ENCODE peak calls at places on chromosomes 13 and 19, in five cellular contexts. O is A549, A is BE2C, B is HAP-1, G is left ventricle myocardium inferior. P is an unnamed sample.

GRCh38 chr13:49995535-49996165 is 1.2 kb upstream of the TRIM13 start:
- DNase-seq in O (no peak), A (no peak), B (no peak), G (no peak), P (no peak)

GRCh38 chr13:85093808-85094207 is 705.4 kb downstream of the SLITRK6 start:
- DNase-seq in O (no peak), A (peak), B (no peak), G (peak), P (no peak)

GRCh38 chr19:39506944-39507714 is 7.8 kb upstream of the SELENOV start:
- DNase-seq in O (peak), A (peak), B (peak), G (no peak), P (no peak)

GRCh38 chr19:31014668-31015067 is 334.6 kb downstream of the TSHZ3 start:
- DNase-seq in O (no peak), A (no peak), B (no peak), G (no peak), P (no peak)

GRCh38 chr19:5046339-5047039 is 77.6 kb downstream of the KDM4B start:
- DNase-seq in O (peak), A (no peak), B (no peak), G (no peak), P (no peak)

GRCh38 chr13:77800219-77800618 is 102.7 kb downstream of the SLAIN1 start:
- DNase-seq in O (no peak), A (no peak), B (no peak), G (no peak), P (no peak)

GRCh38 chr13:81779896-81780295 is 1439.0 kb upstream of the SPRY2 start:
- DNase-seq in O (no peak), A (peak), B (peak), G (no peak), P (peak)

GRCh38 chr13:48928781-48929430 is 46.8 kb upstream of the FNDC3A start:
- DNase-seq in O (no peak), A (no peak), B (no peak), G (no peak), P (no peak)

GRCh38 chr13:40503966-40504591 is 162.4 kb downstream of the FOXO1 start:
- DNase-seq in O (peak), A (no peak), B (no peak), G (no peak), P (no peak)

GRCh38 chr19:33803383-33803782 is 6.7 kb downstream of the KCTD15 start:
- DNase-seq in O (no peak), A (no peak), B (no peak), G (no peak), P (no peak)

GRCh38 chr13:65470781-65471180 is 1759.4 kb downstream of the PCDH9 start:
- DNase-seq in O (no peak), A (no peak), B (no peak), G (no peak), P (no peak)

GRCh38 chr13:50068508-50068907 is 53.3 kb downstream of the KCNRG start:
- DNase-seq in O (no peak), A (no peak), B (no peak), G (no peak), P (no peak)

GRCh38 chr19:49987159-49987698 is 26.3 kb upstream of the SIGLEC11 start:
- DNase-seq in O (peak), A (no peak), B (peak), G (peak), P (peak)

GRCh38 chr19:31348416-31349159 is 648 bp downstream of the TSHZ3 start:
- DNase-seq in O (no peak), A (no peak), B (no peak), G (peak), P (no peak)

GRCh38 chr19:40739030-40739839 is 11.0 kb downstream of the ACTMAP start:
- DNase-seq in O (no peak), A (no peak), B (no peak), G (no peak), P (no peak)

GRCh38 chr13:20297181-20297580 is 65.1 kb upstream of the GJB6 start:
- DNase-seq in O (no peak), A (no peak), B (no peak), G (no peak), P (no peak)

GRCh38 chr19:9808855-9809646 is 9.8 kb downstream of the FBXL12 start:
- DNase-seq in O (no peak), A (no peak), B (no peak), G (no peak), P (no peak)

GRCh38 chr13:35469781-35470380 is 6.6 kb downstream of the MAB21L1 start:
- DNase-seq in O (no peak), A (no peak), B (peak), G (no peak), P (no peak)

GRCh38 chr13:35474551-35474950 is 1.9 kb downstream of the MAB21L1 start:
- DNase-seq in O (no peak), A (no peak), B (no peak), G (no peak), P (no peak)

GRCh38 chr13:35470671-35471465 is 5.6 kb downstream of the MAB21L1 start:
- DNase-seq in O (no peak), A (peak), B (no peak), G (peak), P (no peak)

GRCh38 chr13:35471466-35472307 is 4.8 kb downstream of the MAB21L1 start:
- DNase-seq in O (no peak), A (peak), B (no peak), G (no peak), P (no peak)

GRCh38 chr13:35472308-35473008 is 4.0 kb downstream of the MAB21L1 start:
- DNase-seq in O (no peak), A (peak), B (no peak), G (no peak), P (no peak)
- H3K4me3 ChIP-seq in O (no peak), A (peak), B (no peak), G (peak), P (peak)

GRCh38 chr13:98200211-98200878 is 23.3 kb upstream of the RNF113B start:
- DNase-seq in O (no peak), A (no peak), B (no peak), G (no peak), P (no peak)
- H3K4me3 ChIP-seq in O (no peak), A (no peak), B (no peak), G (no peak), P (no peak)

GRCh38 chr13:43983373-43983772 is 103.7 kb downstream of the LACC1 start:
- DNase-seq in O (no peak), A (no peak), B (no peak), G (no peak), P (no peak)

GRCh38 chr13:43984292-43984691 is 104.6 kb downstream of the LACC1 start:
- DNase-seq in O (no peak), A (no peak), B (no peak), G (no peak), P (no peak)

GRCh38 chr13:43988302-43988701 is 108.6 kb downstream of the LACC1 start:
- DNase-seq in O (no peak), A (no peak), B (no peak), G (no peak), P (no peak)

GRCh38 chr13:43985437-43986051 is 105.8 kb downstream of the LACC1 start:
- DNase-seq in O (no peak), A (no peak), B (no peak), G (no peak), P (no peak)

DNA sequence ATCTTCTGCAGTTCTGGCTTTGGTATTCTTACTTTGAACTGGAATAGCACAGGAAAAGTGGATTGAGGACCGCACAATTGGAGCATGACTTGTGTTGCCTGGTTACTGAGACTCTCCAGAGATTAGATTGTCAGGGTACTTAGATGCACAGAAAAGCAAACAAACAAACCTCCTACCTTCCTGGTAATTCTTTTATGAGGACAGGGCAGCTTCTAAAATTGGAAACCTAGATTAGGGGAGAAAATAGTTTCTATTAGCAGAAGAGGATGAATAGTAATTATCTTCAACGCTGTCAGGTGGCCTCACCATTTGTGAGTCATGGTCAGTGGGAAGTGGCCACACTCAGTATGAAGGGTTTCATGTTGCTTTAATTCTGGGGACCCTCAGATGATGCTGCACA is 106.7 kb downstream of the LACC1 start:
- DNase-seq in O (no peak), A (no peak), B (peak), G (no peak), P (no peak)
- H3K4me3 ChIP-seq in O (no peak), A (no peak), B (no peak), G (no peak), P (no peak)

GRCh38 chr13:30736461-30736860 is 1.1 kb downstream of the ALOX5AP start:
- DNase-seq in O (no peak), A (no peak), B (no peak), G (no peak), P (no peak)

GRCh38 chr13:30737511-30738342 is 2.4 kb downstream of the ALOX5AP start:
- DNase-seq in O (no peak), A (no peak), B (no peak), G (no peak), P (no peak)

GRCh38 chr13:30738526-30738925 is 3.2 kb downstream of the ALOX5AP start:
- DNase-seq in O (no peak), A (no peak), B (no peak), G (no peak), P (no peak)

GRCh38 chr13:30735025-30735967 is at the start of gene ALOX5AP:
- DNase-seq in O (no peak), A (no peak), B (no peak), G (no peak), P (no peak)

GRCh38 chr13:30736921-30737320 is 1.6 kb downstream of the ALOX5AP start:
- DNase-seq in O (no peak), A (no peak), B (no peak), G (no peak), P (no peak)
- H3K4me3 ChIP-seq in O (no peak), A (no peak), B (no peak), G (peak), P (no peak)

DNA sequence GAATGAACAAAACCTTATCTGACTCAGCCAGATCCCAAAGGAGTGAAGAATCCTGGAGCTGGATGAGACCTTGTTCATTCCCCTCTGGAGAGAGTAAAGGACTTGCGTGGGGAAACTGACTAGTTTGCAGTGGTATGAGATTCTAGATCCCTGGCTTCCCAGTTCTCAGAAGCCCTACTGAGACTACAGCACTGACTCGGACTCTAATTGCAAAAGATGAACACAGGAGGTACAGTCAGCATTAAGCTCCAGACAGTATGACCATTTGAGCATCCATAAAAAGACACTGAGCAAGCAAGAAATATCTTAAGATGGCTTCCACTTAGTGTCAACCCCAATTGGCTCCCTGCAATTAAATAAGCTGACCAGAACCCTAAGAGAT is 6.8 kb downstream of the ZC3H4 start:
- DNase-seq in O (no peak), A (no peak), B (no peak), G (no peak), P (no peak)
- H3K4me3 ChIP-seq in O (no peak), A (no peak), B (no peak), G (peak), P (no peak)

GRCh38 chr19:30001301-30001700 is 59.3 kb downstream of the URI1 start:
- DNase-seq in O (no peak), A (no peak), B (peak), G (no peak), P (no peak)
- H3K4me3 ChIP-seq in O (no peak), A (no peak), B (no peak), G (no peak), P (no peak)